ENCODE peak calls at places on chromosomes 12 and 14, in seven cellular contexts. One of them, this sample, is unnamed.

GRCh38 chr12:62130400-62130799 is 129.8 kb upstream of the USP15 start:
- DNase-seq in naive B cell: no peak
- DNase-seq in hepatic stellate cell: no peak
- DNase-seq in T-helper 2 cell: no peak
- DNase-seq in kidney tubule cell: no peak
- DNase-seq in AG04450: no peak
- DNase-seq in GM03348: no peak
- DNase-seq in this sample: no peak

GRCh38 chr12:16585781-16586180 is 20.2 kb downstream of the LMO3 start:
- DNase-seq in kidney tubule cell: no peak
- DNase-seq in hepatic stellate cell: no peak
- DNase-seq in GM03348: no peak
- DNase-seq in AG04450: no peak
- DNase-seq in T-helper 2 cell: no peak
- DNase-seq in naive B cell: no peak
- DNase-seq in this sample: no peak

GRCh38 chr14:50060871-50061663 is 55.3 kb downstream of the VCPKMT start:
- DNase-seq in kidney tubule cell: peak
- DNase-seq in AG04450: peak
- DNase-seq in naive B cell: no peak
- DNase-seq in GM03348: peak
- DNase-seq in T-helper 2 cell: no peak
- DNase-seq in hepatic stellate cell: peak
- DNase-seq in this sample: no peak

GRCh38 chr14:65255583-65256443 is 153.5 kb upstream of the MAX start:
- DNase-seq in naive B cell: peak
- DNase-seq in GM03348: no peak
- DNase-seq in kidney tubule cell: peak
- DNase-seq in hepatic stellate cell: no peak
- DNase-seq in AG04450: no peak
- DNase-seq in T-helper 2 cell: no peak
- DNase-seq in this sample: peak

GRCh38 chr12:122520676-122521075 is 6.1 kb downstream of the RSRC2 start:
- DNase-seq in T-helper 2 cell: no peak
- DNase-seq in GM03348: no peak
- DNase-seq in naive B cell: no peak
- DNase-seq in hepatic stellate cell: no peak
- DNase-seq in AG04450: no peak
- DNase-seq in kidney tubule cell: no peak
- DNase-seq in this sample: no peak

GRCh38 chr14:33914676-33915516 is 36.0 kb downstream of the EGLN3 start:
- DNase-seq in hepatic stellate cell: no peak
- DNase-seq in AG04450: no peak
- DNase-seq in kidney tubule cell: peak
- DNase-seq in T-helper 2 cell: no peak
- DNase-seq in naive B cell: no peak
- DNase-seq in GM03348: peak
- DNase-seq in this sample: no peak

GRCh38 chr12:31238764-31239387 is 87.1 kb downstream of the SINHCAF start:
- DNase-seq in GM03348: peak
- DNase-seq in AG04450: no peak
- DNase-seq in hepatic stellate cell: peak
- DNase-seq in T-helper 2 cell: peak
- DNase-seq in kidney tubule cell: peak
- DNase-seq in naive B cell: peak
- DNase-seq in this sample: peak

GRCh38 chr14:100538566-100539318 is 48.5 kb downstream of the BEGAIN start:
- DNase-seq in naive B cell: no peak
- DNase-seq in T-helper 2 cell: peak
- DNase-seq in GM03348: no peak
- DNase-seq in kidney tubule cell: no peak
- DNase-seq in hepatic stellate cell: no peak
- DNase-seq in AG04450: no peak
- DNase-seq in this sample: no peak

GRCh38 chr12:113194971-113195391 is 9.5 kb downstream of the RITA1 start:
- DNase-seq in naive B cell: no peak
- DNase-seq in AG04450: no peak
- DNase-seq in kidney tubule cell: peak
- DNase-seq in hepatic stellate cell: peak
- DNase-seq in GM03348: peak
- DNase-seq in T-helper 2 cell: no peak
- DNase-seq in this sample: no peak

GRCh38 chr12:124696689-124697476 is 129.5 kb upstream of the NCOR2 start:
- DNase-seq in hepatic stellate cell: no peak
- DNase-seq in AG04450: no peak
- DNase-seq in naive B cell: no peak
- DNase-seq in kidney tubule cell: no peak
- DNase-seq in GM03348: no peak
- DNase-seq in T-helper 2 cell: no peak
- DNase-seq in this sample: no peak

GRCh38 chr14:96754845-96755184 is 42.4 kb upstream of the VRK1 start:
- DNase-seq in AG04450: no peak
- DNase-seq in T-helper 2 cell: no peak
- DNase-seq in GM03348: no peak
- DNase-seq in hepatic stellate cell: no peak
- DNase-seq in kidney tubule cell: no peak
- DNase-seq in naive B cell: no peak
- DNase-seq in this sample: no peak

GRCh38 chr12:9276990-9277389 is 68.8 kb upstream of the PZP start:
- DNase-seq in naive B cell: no peak
- DNase-seq in hepatic stellate cell: no peak
- DNase-seq in kidney tubule cell: no peak
- DNase-seq in GM03348: no peak
- DNase-seq in AG04450: no peak
- DNase-seq in T-helper 2 cell: no peak
- DNase-seq in this sample: no peak

GRCh38 chr14:32343926-32344430 is 14.9 kb downstream of the AKAP6 start:
- DNase-seq in kidney tubule cell: no peak
- DNase-seq in hepatic stellate cell: no peak
- DNase-seq in T-helper 2 cell: no peak
- DNase-seq in naive B cell: no peak
- DNase-seq in AG04450: no peak
- DNase-seq in GM03348: no peak
- DNase-seq in this sample: no peak

GRCh38 chr12:87953257-87953860 is 75.8 kb downstream of the C12orf50 start:
- DNase-seq in T-helper 2 cell: no peak
- DNase-seq in GM03348: peak
- DNase-seq in AG04450: peak
- DNase-seq in hepatic stellate cell: peak
- DNase-seq in naive B cell: no peak
- DNase-seq in kidney tubule cell: peak
- DNase-seq in this sample: no peak

GRCh38 chr12:103456006-103456405 is 39.8 kb downstream of the C12orf42 start:
- DNase-seq in AG04450: no peak
- DNase-seq in naive B cell: no peak
- DNase-seq in hepatic stellate cell: no peak
- DNase-seq in GM03348: no peak
- DNase-seq in kidney tubule cell: no peak
- DNase-seq in T-helper 2 cell: no peak
- DNase-seq in this sample: no peak

GRCh38 chr12:102513272-102513671 is 32.9 kb upstream of the IGF1 start:
- DNase-seq in T-helper 2 cell: no peak
- DNase-seq in hepatic stellate cell: no peak
- DNase-seq in naive B cell: no peak
- DNase-seq in AG04450: no peak
- DNase-seq in kidney tubule cell: no peak
- DNase-seq in GM03348: no peak
- DNase-seq in this sample: no peak

GRCh38 chr14:71554323-71554722 is 377.9 kb upstream of the RGS6 start:
- DNase-seq in naive B cell: no peak
- DNase-seq in kidney tubule cell: no peak
- DNase-seq in T-helper 2 cell: no peak
- DNase-seq in hepatic stellate cell: no peak
- DNase-seq in AG04450: no peak
- DNase-seq in GM03348: no peak
- DNase-seq in this sample: no peak

GRCh38 chr14:22898302-22898894 is 15.4 kb downstream of the REM2 start:
- DNase-seq in AG04450: peak
- DNase-seq in GM03348: peak
- DNase-seq in T-helper 2 cell: no peak
- DNase-seq in hepatic stellate cell: peak
- DNase-seq in naive B cell: no peak
- DNase-seq in kidney tubule cell: peak
- DNase-seq in this sample: no peak

GRCh38 chr12:3743803-3744202 is 9.1 kb downstream of the CRACR2A start:
- DNase-seq in hepatic stellate cell: no peak
- DNase-seq in AG04450: no peak
- DNase-seq in GM03348: peak
- DNase-seq in T-helper 2 cell: no peak
- DNase-seq in naive B cell: no peak
- DNase-seq in kidney tubule cell: no peak
- DNase-seq in this sample: no peak

GRCh38 chr14:100051543-100051942 is 13.7 kb upstream of the EVL start:
- DNase-seq in hepatic stellate cell: no peak
- DNase-seq in GM03348: no peak
- DNase-seq in T-helper 2 cell: no peak
- DNase-seq in naive B cell: no peak
- DNase-seq in AG04450: no peak
- DNase-seq in kidney tubule cell: no peak
- DNase-seq in this sample: no peak